ENCODE peak calls at places on chromosomes 4 and X, in seven cellular contexts. One of them, this sample, is unnamed.

GRCh38 chr4:144300616-144301015 is 160.1 kb upstream of the GYPA start:
- DNase-seq in naive thymus-derived CD4-positive, alpha-beta T cell: no peak
- DNase-seq in tibial nerve: no peak
- DNase-seq in RWPE2: no peak
- DNase-seq in mesendoderm: no peak
- DNase-seq in neural progenitor cell: no peak
- DNase-seq in right lobe of liver: no peak
- DNase-seq in this sample: no peak

GRCh38 chrX:69196666-69197065 is 31.4 kb upstream of the PJA1 start:
- DNase-seq in naive thymus-derived CD4-positive, alpha-beta T cell: no peak
- DNase-seq in tibial nerve: no peak
- DNase-seq in RWPE2: no peak
- DNase-seq in mesendoderm: no peak
- DNase-seq in neural progenitor cell: no peak
- DNase-seq in right lobe of liver: no peak
- DNase-seq in this sample: peak; percentile 51

GRCh38 chr4:185473247-185473646 is 1.7 kb upstream of the CCDC110 start:
- DNase-seq in naive thymus-derived CD4-positive, alpha-beta T cell: no peak
- DNase-seq in tibial nerve: no peak
- DNase-seq in RWPE2: no peak
- DNase-seq in mesendoderm: no peak
- DNase-seq in neural progenitor cell: no peak
- DNase-seq in right lobe of liver: no peak
- DNase-seq in this sample: no peak

GRCh38 chrX:136909706-136910564 is 29.4 kb upstream of the RBMX start:
- DNase-seq in naive thymus-derived CD4-positive, alpha-beta T cell: peak; percentile 39
- DNase-seq in tibial nerve: peak; percentile 92
- DNase-seq in RWPE2: peak; percentile 78
- DNase-seq in mesendoderm: peak; percentile 98
- DNase-seq in neural progenitor cell: peak; percentile 93
- DNase-seq in right lobe of liver: peak; percentile 58
- DNase-seq in this sample: peak; percentile 77

GRCh38 chr4:25904748-25905082 is 9.3 kb upstream of the SMIM20 start:
- DNase-seq in naive thymus-derived CD4-positive, alpha-beta T cell: no peak
- DNase-seq in tibial nerve: no peak
- DNase-seq in RWPE2: no peak
- DNase-seq in mesendoderm: no peak
- DNase-seq in neural progenitor cell: no peak
- DNase-seq in right lobe of liver: no peak
- DNase-seq in this sample: no peak

GRCh38 chrX:124455966-124456365 is 109.6 kb downstream of the SH2D1A start:
- DNase-seq in naive thymus-derived CD4-positive, alpha-beta T cell: no peak
- DNase-seq in tibial nerve: no peak
- DNase-seq in RWPE2: no peak
- DNase-seq in mesendoderm: no peak
- DNase-seq in neural progenitor cell: no peak
- DNase-seq in right lobe of liver: no peak
- DNase-seq in this sample: no peak

GRCh38 chr4:112817933-112818921 is 181.3 kb downstream of the LARP7 start:
- DNase-seq in naive thymus-derived CD4-positive, alpha-beta T cell: no peak
- DNase-seq in tibial nerve: peak; percentile 77
- DNase-seq in RWPE2: no peak
- DNase-seq in mesendoderm: peak; percentile 98
- DNase-seq in neural progenitor cell: peak; percentile 89
- DNase-seq in right lobe of liver: no peak
- DNase-seq in this sample: peak; percentile 90

GRCh38 chr4:152217896-152218295 is 318.0 kb downstream of the FBXW7 start:
- DNase-seq in naive thymus-derived CD4-positive, alpha-beta T cell: no peak
- DNase-seq in tibial nerve: no peak
- DNase-seq in RWPE2: no peak
- DNase-seq in mesendoderm: no peak
- DNase-seq in neural progenitor cell: no peak
- DNase-seq in right lobe of liver: no peak
- DNase-seq in this sample: no peak

GRCh38 chrX:119659522-119659921 is 33.4 kb downstream of the SEPTIN6 start:
- DNase-seq in naive thymus-derived CD4-positive, alpha-beta T cell: no peak
- DNase-seq in tibial nerve: no peak
- DNase-seq in RWPE2: no peak
- DNase-seq in mesendoderm: no peak
- DNase-seq in neural progenitor cell: no peak
- DNase-seq in right lobe of liver: no peak
- DNase-seq in this sample: no peak

GRCh38 chr4:92317047-92317446 is 13.3 kb downstream of the GRID2 start:
- DNase-seq in naive thymus-derived CD4-positive, alpha-beta T cell: no peak
- DNase-seq in tibial nerve: no peak
- DNase-seq in RWPE2: no peak
- DNase-seq in mesendoderm: no peak
- DNase-seq in neural progenitor cell: no peak
- DNase-seq in right lobe of liver: no peak
- DNase-seq in this sample: no peak

GRCh38 chr4:76984127-76984526 is 34.6 kb downstream of the SEPTIN11 start:
- DNase-seq in naive thymus-derived CD4-positive, alpha-beta T cell: peak; percentile 20
- DNase-seq in tibial nerve: no peak
- DNase-seq in RWPE2: no peak
- DNase-seq in mesendoderm: peak; percentile 49
- DNase-seq in neural progenitor cell: no peak
- DNase-seq in right lobe of liver: no peak
- DNase-seq in this sample: no peak
- H3K4me1 ChIP-seq in naive thymus-derived CD4-positive, alpha-beta T cell: peaks cover 35% of the 10 kb centered on the region
- H3K4me1 ChIP-seq in tibial nerve: peaks cover 28% of the 10 kb centered on the region
- H3K4me1 ChIP-seq in RWPE2: peaks cover 11% of the 10 kb centered on the region
- H3K4me1 ChIP-seq in mesendoderm: peaks cover 31% of the 10 kb centered on the region
- H3K4me1 ChIP-seq in neural progenitor cell: peaks cover 38% of the 10 kb centered on the region
- H3K4me1 ChIP-seq in right lobe of liver: no peaks in the 10 kb centered on the region
- H3K4me1 ChIP-seq in this sample: peaks cover 3% of the 10 kb centered on the region

GRCh38 chr4:139078926-139079325 is 63.3 kb downstream of the NOCT start:
- DNase-seq in naive thymus-derived CD4-positive, alpha-beta T cell: no peak
- DNase-seq in tibial nerve: no peak
- DNase-seq in RWPE2: no peak
- DNase-seq in mesendoderm: no peak
- DNase-seq in neural progenitor cell: no peak
- DNase-seq in right lobe of liver: no peak
- DNase-seq in this sample: no peak
- H3K36me3 ChIP-seq in naive thymus-derived CD4-positive, alpha-beta T cell: peaks cover 9% of the 10 kb centered on the region
- H3K36me3 ChIP-seq in tibial nerve: peaks cover 5% of the 10 kb centered on the region
- H3K36me3 ChIP-seq in RWPE2: peaks cover 11% of the 10 kb centered on the region
- H3K36me3 ChIP-seq in mesendoderm: no peaks in the 10 kb centered on the region
- H3K36me3 ChIP-seq in neural progenitor cell: peaks cover 4% of the 10 kb centered on the region
- H3K36me3 ChIP-seq in right lobe of liver: no peaks in the 10 kb centered on the region
- H3K36me3 ChIP-seq in this sample: no peaks in the 10 kb centered on the region

GRCh38 chr4:139299536-139299935 is 1.8 kb upstream of the NAA15 start:
- DNase-seq in naive thymus-derived CD4-positive, alpha-beta T cell: no peak
- DNase-seq in tibial nerve: no peak
- DNase-seq in RWPE2: no peak
- DNase-seq in mesendoderm: no peak
- DNase-seq in neural progenitor cell: no peak
- DNase-seq in right lobe of liver: no peak
- DNase-seq in this sample: no peak

GRCh38 chr4:139297001-139297410 is 4.3 kb upstream of the NAA15 start:
- DNase-seq in naive thymus-derived CD4-positive, alpha-beta T cell: no peak
- DNase-seq in tibial nerve: no peak
- DNase-seq in RWPE2: no peak
- DNase-seq in mesendoderm: no peak
- DNase-seq in neural progenitor cell: no peak
- DNase-seq in right lobe of liver: no peak
- DNase-seq in this sample: no peak

GRCh38 chr4:139301143-139301820 is at the start of gene NAA15:
- DNase-seq in naive thymus-derived CD4-positive, alpha-beta T cell: peak; percentile 99
- DNase-seq in tibial nerve: peak; percentile 93
- DNase-seq in RWPE2: peak; percentile 97
- DNase-seq in mesendoderm: peak; percentile 99
- DNase-seq in neural progenitor cell: peak; percentile 99
- DNase-seq in right lobe of liver: peak; percentile 99
- DNase-seq in this sample: peak; percentile 98

GRCh38 chr4:139301821-139302611 is at the start of gene NDUFC1:
- DNase-seq in naive thymus-derived CD4-positive, alpha-beta T cell: peak; percentile 70
- DNase-seq in tibial nerve: peak; percentile 38
- DNase-seq in RWPE2: peak; percentile 69
- DNase-seq in mesendoderm: peak; percentile 76
- DNase-seq in neural progenitor cell: peak; percentile 72
- DNase-seq in right lobe of liver: peak; percentile 62
- DNase-seq in this sample: peak; percentile 63

DNA sequence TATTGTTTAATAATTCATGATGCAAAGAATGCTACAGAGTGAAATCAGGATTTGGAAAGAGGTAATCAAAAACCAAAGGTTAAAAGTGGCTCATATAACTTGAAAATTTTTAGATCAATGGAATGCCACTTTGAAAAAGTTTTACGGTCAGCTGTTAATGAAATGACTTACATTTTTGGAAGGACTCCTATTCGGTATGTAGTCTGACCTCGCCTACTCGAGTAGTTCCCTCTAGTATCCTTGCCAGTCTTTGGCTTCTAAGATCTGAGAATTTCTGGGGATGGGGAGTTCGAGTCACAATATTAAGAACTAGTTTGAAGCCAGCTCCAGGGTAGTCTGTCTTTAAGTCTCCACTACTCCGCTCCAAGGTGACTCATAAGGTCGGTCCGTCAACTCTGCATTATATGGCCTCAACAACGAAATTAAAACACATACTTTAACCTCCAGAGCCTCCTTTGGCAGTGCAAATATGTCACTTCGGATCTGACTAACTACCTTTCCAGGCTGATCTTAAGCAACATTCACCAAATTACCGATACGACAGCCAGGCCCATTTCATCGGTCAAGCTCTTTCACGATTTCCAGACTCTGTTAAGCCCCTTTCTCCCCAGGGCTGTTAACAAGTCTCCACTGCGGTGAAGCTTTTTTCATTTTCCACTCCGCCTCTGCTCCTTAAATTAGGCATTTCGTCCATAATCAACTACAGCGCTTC is 718 bp upstream of the NAA15 start:
- DNase-seq in naive thymus-derived CD4-positive, alpha-beta T cell: no peak
- DNase-seq in tibial nerve: no peak
- DNase-seq in RWPE2: no peak
- DNase-seq in mesendoderm: peak; percentile 67
- DNase-seq in neural progenitor cell: peak; percentile 31
- DNase-seq in right lobe of liver: no peak
- DNase-seq in this sample: peak; percentile 18
- H3K4me1 ChIP-seq in naive thymus-derived CD4-positive, alpha-beta T cell: peaks cover 25% of the 10 kb centered on the region
- H3K4me1 ChIP-seq in tibial nerve: peaks cover 30% of the 10 kb centered on the region
- H3K4me1 ChIP-seq in RWPE2: peaks cover 38% of the 10 kb centered on the region
- H3K4me1 ChIP-seq in mesendoderm: no peaks in the 10 kb centered on the region
- H3K4me1 ChIP-seq in neural progenitor cell: peaks cover 18% of the 10 kb centered on the region
- H3K4me1 ChIP-seq in right lobe of liver: peaks cover 4% of the 10 kb centered on the region
- H3K4me1 ChIP-seq in this sample: peaks cover 4% of the 10 kb centered on the region

GRCh38 chr4:168981460-168981859 is 28.6 kb downstream of the CBR4 start:
- DNase-seq in naive thymus-derived CD4-positive, alpha-beta T cell: no peak
- DNase-seq in tibial nerve: no peak
- DNase-seq in RWPE2: no peak
- DNase-seq in mesendoderm: no peak
- DNase-seq in neural progenitor cell: no peak
- DNase-seq in right lobe of liver: no peak
- DNase-seq in this sample: no peak

GRCh38 chr4:168978001-168978700 is 31.9 kb downstream of the CBR4 start:
- DNase-seq in naive thymus-derived CD4-positive, alpha-beta T cell: no peak
- DNase-seq in tibial nerve: no peak
- DNase-seq in RWPE2: no peak
- DNase-seq in mesendoderm: peak; percentile 3
- DNase-seq in neural progenitor cell: no peak
- DNase-seq in right lobe of liver: no peak
- DNase-seq in this sample: no peak

GRCh38 chr4:168979338-168979737 is 30.7 kb downstream of the CBR4 start:
- DNase-seq in naive thymus-derived CD4-positive, alpha-beta T cell: no peak
- DNase-seq in tibial nerve: no peak
- DNase-seq in RWPE2: no peak
- DNase-seq in mesendoderm: no peak
- DNase-seq in neural progenitor cell: no peak
- DNase-seq in right lobe of liver: no peak
- DNase-seq in this sample: no peak

DNA sequence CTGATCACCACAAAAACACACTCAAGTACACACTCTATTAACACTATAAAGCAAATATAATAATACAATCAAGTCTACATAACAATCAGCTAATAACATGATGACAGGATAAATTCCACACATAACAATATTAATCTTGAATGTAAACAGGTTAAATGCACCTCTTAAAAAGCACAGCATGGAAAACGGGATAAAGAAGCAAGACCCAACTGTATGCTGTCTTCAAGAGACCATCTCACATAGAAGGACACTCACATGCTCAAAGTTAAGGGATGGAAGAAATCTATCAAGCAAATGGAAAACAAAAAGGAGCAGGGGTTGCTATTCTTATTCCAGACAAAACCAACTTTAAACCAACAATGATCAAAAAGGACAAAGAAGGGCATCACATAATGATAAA is 28.1 kb downstream of the CBR4 start:
- DNase-seq in naive thymus-derived CD4-positive, alpha-beta T cell: no peak
- DNase-seq in tibial nerve: no peak
- DNase-seq in RWPE2: no peak
- DNase-seq in mesendoderm: no peak
- DNase-seq in neural progenitor cell: no peak
- DNase-seq in right lobe of liver: no peak
- DNase-seq in this sample: no peak
- H3K36me3 ChIP-seq in naive thymus-derived CD4-positive, alpha-beta T cell: peaks cover 29% of the 10 kb centered on the region
- H3K36me3 ChIP-seq in tibial nerve: peaks cover 96% of the 10 kb centered on the region
- H3K36me3 ChIP-seq in RWPE2: peaks cover 60% of the 10 kb centered on the region
- H3K36me3 ChIP-seq in mesendoderm: no peaks in the 10 kb centered on the region
- H3K36me3 ChIP-seq in neural progenitor cell: peaks cover 15% of the 10 kb centered on the region
- H3K36me3 ChIP-seq in right lobe of liver: peaks cover 8% of the 10 kb centered on the region
- H3K36me3 ChIP-seq in this sample: peaks cover 11% of the 10 kb centered on the region

GRCh38 chrX:48719958-48720357 is 23.4 kb downstream of the SUV39H1 start:
- DNase-seq in naive thymus-derived CD4-positive, alpha-beta T cell: no peak
- DNase-seq in tibial nerve: no peak
- DNase-seq in RWPE2: no peak
- DNase-seq in mesendoderm: no peak
- DNase-seq in neural progenitor cell: no peak
- DNase-seq in right lobe of liver: no peak
- DNase-seq in this sample: no peak
- H3K4me1 ChIP-seq in naive thymus-derived CD4-positive, alpha-beta T cell: peaks cover 43% of the 10 kb centered on the region
- H3K4me1 ChIP-seq in tibial nerve: no peaks in the 10 kb centered on the region
- H3K4me1 ChIP-seq in RWPE2: no peaks in the 10 kb centered on the region
- H3K4me1 ChIP-seq in mesendoderm: no peaks in the 10 kb centered on the region
- H3K4me1 ChIP-seq in neural progenitor cell: no peaks in the 10 kb centered on the region
- H3K4me1 ChIP-seq in right lobe of liver: no peaks in the 10 kb centered on the region
- H3K4me1 ChIP-seq in this sample: no peaks in the 10 kb centered on the region

GRCh38 chr4:66330125-66330524 is 659.8 kb upstream of the EPHA5 start:
- DNase-seq in naive thymus-derived CD4-positive, alpha-beta T cell: no peak
- DNase-seq in tibial nerve: no peak
- DNase-seq in RWPE2: no peak
- DNase-seq in mesendoderm: no peak
- DNase-seq in neural progenitor cell: no peak
- DNase-seq in right lobe of liver: no peak
- DNase-seq in this sample: no peak
- H3K36me3 ChIP-seq in naive thymus-derived CD4-positive, alpha-beta T cell: no peaks in the 10 kb centered on the region
- H3K36me3 ChIP-seq in tibial nerve: no peaks in the 10 kb centered on the region
- H3K36me3 ChIP-seq in RWPE2: no peaks in the 10 kb centered on the region
- H3K36me3 ChIP-seq in mesendoderm: no peaks in the 10 kb centered on the region
- H3K36me3 ChIP-seq in neural progenitor cell: no peaks in the 10 kb centered on the region
- H3K36me3 ChIP-seq in right lobe of liver: no peaks in the 10 kb centered on the region
- H3K36me3 ChIP-seq in this sample: no peaks in the 10 kb centered on the region

DNA sequence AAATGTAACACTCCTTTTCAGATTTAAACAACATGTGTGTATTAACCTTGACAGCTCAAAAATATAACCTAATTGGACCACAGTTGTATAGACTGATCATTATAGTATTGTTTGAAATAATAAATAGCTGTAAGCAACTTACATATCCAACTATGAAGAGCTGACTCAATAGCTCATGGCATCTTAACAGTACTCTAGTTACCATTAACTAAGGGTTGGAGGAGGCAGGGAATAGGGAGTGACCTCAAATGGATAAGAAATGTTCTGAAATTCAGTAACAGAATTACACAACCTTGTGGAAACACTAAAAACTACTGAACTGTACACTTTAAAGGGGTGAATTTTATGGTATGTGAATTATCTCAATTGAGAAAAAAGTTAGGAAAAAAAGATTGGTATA is 136.5 kb upstream of the CPEB2 start:
- DNase-seq in naive thymus-derived CD4-positive, alpha-beta T cell: no peak
- DNase-seq in tibial nerve: no peak
- DNase-seq in RWPE2: no peak
- DNase-seq in mesendoderm: no peak
- DNase-seq in neural progenitor cell: no peak
- DNase-seq in right lobe of liver: no peak
- DNase-seq in this sample: no peak
- H3K4me1 ChIP-seq in naive thymus-derived CD4-positive, alpha-beta T cell: no peaks in the 10 kb centered on the region
- H3K4me1 ChIP-seq in tibial nerve: no peaks in the 10 kb centered on the region
- H3K4me1 ChIP-seq in RWPE2: no peaks in the 10 kb centered on the region
- H3K4me1 ChIP-seq in mesendoderm: no peaks in the 10 kb centered on the region
- H3K4me1 ChIP-seq in neural progenitor cell: peaks cover 53% of the 10 kb centered on the region
- H3K4me1 ChIP-seq in right lobe of liver: no peaks in the 10 kb centered on the region
- H3K4me1 ChIP-seq in this sample: peaks cover 2% of the 10 kb centered on the region

This sample was measured in BE2C.